ENCODE peak calls at places on chromosome 14, in five cellular contexts. E is cardiac muscle cell, K is stomach, S is SK-N-SH, U is astrocyte. P is an unnamed sample. For H3K36me3 and H3K9me3, the result is how much of the 10 kb centered on the place peaks cover.

GRCh38 chr14:100438678-100439592 is 115.8 kb downstream of the SLC25A47 start:
- DNase-seq in K (peak), E (peak), S (no peak), U (peak), P (peak)

GRCh38 chr14:76309572-76310551 is 66.1 kb upstream of the ESRRB start:
- DNase-seq in K (no peak), E (peak), U (no peak), S (no peak), P (peak)

GRCh38 chr14:90924618-90925345 is 108.6 kb upstream of the TTC7B start:
- DNase-seq in E (peak), S (no peak), U (no peak), K (peak), P (no peak)

GRCh38 chr14:77489051-77489450 is 9.6 kb downstream of the ISM2 start:
- DNase-seq in K (no peak), E (no peak), U (no peak), S (peak), P (no peak)

GRCh38 chr14:71133296-71133695 is 226.0 kb downstream of the PCNX1 start:
- DNase-seq in U (no peak), E (no peak), S (no peak), K (no peak), P (no peak)

GRCh38 chr14:36585100-36585499 is 2.7 kb upstream of the NKX2-8 start:
- DNase-seq in E (no peak), U (no peak), S (no peak), K (no peak), P (no peak)

GRCh38 chr14:95289323-95290010 is 30.2 kb downstream of the CLMN start:
- DNase-seq in K (no peak), U (no peak), S (no peak), E (no peak), P (no peak)

GRCh38 chr14:48747683-48748082 is 838.5 kb downstream of the RPS29 start:
- DNase-seq in E (no peak), S (no peak), K (no peak), U (no peak), P (no peak)

GRCh38 chr14:55383039-55383438 is 28.6 kb downstream of the ATG14 start:
- DNase-seq in U (peak), S (no peak), K (no peak), E (no peak), P (no peak)

GRCh38 chr14:50260511-50260910 is 29.1 kb upstream of the SOS2 start:
- DNase-seq in K (no peak), S (peak), E (peak), U (peak), P (no peak)

GRCh38 chr14:102196008-102196407 is 56.3 kb downstream of the WDR20 start:
- DNase-seq in E (no peak), K (no peak), U (no peak), S (no peak), P (no peak)

GRCh38 chr14:77105118-77105517 is 7.1 kb downstream of the CIPC start:
- DNase-seq in U (no peak), S (no peak), E (no peak), K (no peak), P (no peak)

GRCh38 chr14:24713404-24713803 is 79.4 kb upstream of the GZMB start:
- DNase-seq in S (no peak), U (no peak), K (no peak), E (no peak), P (no peak)

GRCh38 chr14:100586153-100586519 is 1.1 kb downstream of the BEGAIN start:
- DNase-seq in E (no peak), K (no peak), S (peak), U (no peak), P (no peak)

GRCh38 chr14:96173646-96174475 is 30.8 kb upstream of the BDKRB2 start:
- DNase-seq in U (no peak), K (no peak), S (no peak), E (no peak), P (no peak)

GRCh38 chr14:65704850-65705249 is 292.3 kb downstream of the FUT8 start:
- DNase-seq in S (no peak), U (peak), K (no peak), E (peak), P (no peak)

GRCh38 chr14:69287096-69287991 is 27.4 kb downstream of the GALNT16 start:
- DNase-seq in K (no peak), S (peak), E (peak), U (peak), P (no peak)

GRCh38 chr14:105059035-105059916 is 6.0 kb downstream of the GPR132 start:
- DNase-seq in E (no peak), U (no peak), S (peak), K (no peak), P (no peak)
- TF ChIP-seq CTCF in E (no peak), U (no peak), S (no peak), K (no peak), P (peak)

DNA sequence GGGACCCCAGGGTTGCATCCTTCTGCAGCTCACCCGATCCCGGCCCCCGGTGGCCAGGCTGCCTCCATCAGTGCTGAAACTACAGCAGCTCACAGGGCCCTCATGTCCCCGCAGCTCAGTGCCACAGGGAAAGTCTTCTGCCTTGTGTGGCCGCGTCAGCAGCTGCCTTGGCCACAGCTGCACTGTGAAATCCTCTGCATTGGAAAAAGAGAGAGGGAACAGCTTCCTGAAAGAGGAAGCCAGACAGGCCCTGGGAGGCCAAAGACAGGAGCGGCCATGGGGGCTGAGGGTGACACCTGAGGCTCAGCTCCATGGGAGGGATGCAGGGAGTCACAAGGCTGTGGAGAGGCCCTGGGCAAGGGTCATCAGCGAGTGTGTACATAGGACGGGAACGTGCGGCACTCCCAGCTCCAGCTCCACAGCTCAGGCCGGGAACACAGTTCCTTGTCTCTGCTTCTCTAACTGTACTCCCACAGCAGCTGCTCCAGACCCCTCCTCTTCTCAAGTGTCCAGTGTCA is 32.7 kb downstream of the PARP2 start:
- DNase-seq in K (peak), U (no peak), E (no peak), S (no peak), P (no peak)
- H3K36me3 ChIP-seq in K (half or more), U (under half), E (under half), S (half or more), P (half or more)

GRCh38 chr14:105864651-105865265 is 338.4 kb downstream of the TMEM121 start:
- DNase-seq in K (peak), E (no peak), S (no peak), U (no peak), P (peak)
- H3K9me3 ChIP-seq in K (under half), E (under half), S (under half), U (under half), P (under half)

GRCh38 chr14:22837059-22837749 is 819 bp downstream of the MMP14 start:
- DNase-seq in U (no peak), S (peak), K (peak), E (peak), P (no peak)

GRCh38 chr14:22837750-22838538 is 1.6 kb downstream of the MMP14 start:
- DNase-seq in U (peak), K (no peak), S (no peak), E (peak), P (no peak)

GRCh38 chr14:22835505-22835904 is 880 bp upstream of the MMP14 start:
- DNase-seq in E (no peak), S (no peak), U (no peak), K (no peak), P (no peak)

GRCh38 chr14:22838631-22839041 is 2.3 kb downstream of the MMP14 start:
- DNase-seq in U (peak), S (no peak), K (no peak), E (peak), P (no peak)

DNA sequence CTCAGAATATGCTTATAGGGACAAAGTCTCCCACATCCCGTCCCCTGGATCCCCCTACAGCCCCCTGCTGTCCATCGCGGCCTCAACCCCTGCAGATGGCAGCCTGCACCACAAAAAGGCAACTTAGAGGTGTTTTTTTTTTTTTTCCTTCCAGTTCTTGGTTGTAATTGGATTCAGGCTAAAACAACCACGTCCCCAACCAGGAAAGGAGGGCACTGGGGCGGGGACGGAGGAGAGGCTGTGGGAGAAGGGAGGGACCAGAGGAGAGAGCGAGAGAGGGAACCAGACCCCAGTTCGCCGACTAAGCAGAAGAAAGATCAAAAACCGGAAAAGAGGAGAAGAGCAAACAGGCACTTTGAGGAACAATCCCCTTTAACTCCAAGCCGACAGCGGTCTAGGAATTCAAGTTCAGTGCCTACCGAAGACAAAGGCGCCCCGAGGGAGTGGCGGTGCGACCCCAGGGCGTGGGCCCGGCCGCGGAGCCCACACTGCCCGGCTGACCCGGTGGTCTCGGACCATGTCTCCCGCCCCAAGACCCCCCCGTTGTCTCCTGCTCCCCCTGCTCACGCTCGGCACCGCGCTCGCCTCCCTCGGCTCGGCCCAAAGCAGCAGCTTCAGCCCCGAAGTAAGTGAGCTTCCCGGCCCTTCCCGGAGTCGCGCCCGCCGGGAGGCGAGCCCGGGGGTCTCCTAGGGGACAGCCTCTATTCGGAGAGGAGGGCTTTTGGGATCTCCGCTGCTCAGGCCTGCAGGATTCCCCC is at the start of gene MMP14:
- DNase-seq in E (peak), U (peak), K (peak), S (peak), P (peak)
- TF ChIP-seq CTCF in E (peak), U (peak), K (peak), S (peak), P (peak)

GRCh38 chr14:67650694-67651093 is 23.7 kb downstream of the VTI1B start:
- DNase-seq in K (no peak), U (peak), S (no peak), E (peak), P (no peak)
- H3K36me3 ChIP-seq in K (half or more), U (under half), S (half or more), E (half or more), P (half or more)

GRCh38 chr14:106277503-106277902 is 751.1 kb downstream of the TMEM121 start:
- DNase-seq in K (peak), S (peak), E (no peak), U (no peak), P (no peak)

GRCh38 chr14:106276326-106277267 is 750.2 kb downstream of the TMEM121 start:
- DNase-seq in S (no peak), K (no peak), U (no peak), E (no peak), P (no peak)
- H3K9me3 ChIP-seq in S (under half), K (under half), U (under half), E (under half), P (under half)